ENCODE peak calls at places on chromosomes 7 and 10, in nine cellular contexts. One of them, this sample, is unnamed.

GRCh38 chr7:67918158-67918557 is 921.5 kb downstream of the TYW1 start:
- DNase-seq in MCF 10A: no peak
- DNase-seq in stimulated activated CD8-positive, alpha-beta memory T cell treated with anti-CD3 and anti-CD28 coated beads, Interleukin-4, amount 100 ng/mL, for 24 hours: no peak
- DNase-seq in memory B cell: peak; percentile 20
- DNase-seq in activated gamma-delta T cell treated with anti-CD3 and anti-CD28 coated beads, Interleukin-2, amount 50 U/mL, for 16 hours: no peak
- DNase-seq in left ventricle myocardium inferior: no peak
- DNase-seq in DMS153: no peak
- DNase-seq in psoas muscle: no peak
- DNase-seq in glutamatergic neuron: no peak
- DNase-seq in this sample: peak; percentile 89

GRCh38 chr7:30726296-30727006 is 25.5 kb upstream of the INMT start:
- DNase-seq in psoas muscle: no peak
- DNase-seq in glutamatergic neuron: no peak
- DNase-seq in MCF 10A: no peak
- DNase-seq in DMS153: no peak
- DNase-seq in stimulated activated CD8-positive, alpha-beta memory T cell treated with anti-CD3 and anti-CD28 coated beads, Interleukin-4, amount 100 ng/mL, for 24 hours: no peak
- DNase-seq in memory B cell: no peak
- DNase-seq in left ventricle myocardium inferior: no peak
- DNase-seq in activated gamma-delta T cell treated with anti-CD3 and anti-CD28 coated beads, Interleukin-2, amount 50 U/mL, for 16 hours: no peak
- DNase-seq in this sample: no peak

GRCh38 chr10:92486637-92487036 is 87.3 kb downstream of the IDE start:
- DNase-seq in glutamatergic neuron: no peak
- DNase-seq in stimulated activated CD8-positive, alpha-beta memory T cell treated with anti-CD3 and anti-CD28 coated beads, Interleukin-4, amount 100 ng/mL, for 24 hours: no peak
- DNase-seq in activated gamma-delta T cell treated with anti-CD3 and anti-CD28 coated beads, Interleukin-2, amount 50 U/mL, for 16 hours: no peak
- DNase-seq in MCF 10A: no peak
- DNase-seq in left ventricle myocardium inferior: no peak
- DNase-seq in memory B cell: no peak
- DNase-seq in psoas muscle: no peak
- DNase-seq in DMS153: no peak
- DNase-seq in this sample: peak; percentile 68

GRCh38 chr10:116027355-116027754 is 245.7 kb downstream of the GFRA1 start:
- DNase-seq in MCF 10A: no peak
- DNase-seq in left ventricle myocardium inferior: no peak
- DNase-seq in DMS153: no peak
- DNase-seq in stimulated activated CD8-positive, alpha-beta memory T cell treated with anti-CD3 and anti-CD28 coated beads, Interleukin-4, amount 100 ng/mL, for 24 hours: no peak
- DNase-seq in glutamatergic neuron: no peak
- DNase-seq in activated gamma-delta T cell treated with anti-CD3 and anti-CD28 coated beads, Interleukin-2, amount 50 U/mL, for 16 hours: no peak
- DNase-seq in psoas muscle: no peak
- DNase-seq in memory B cell: no peak
- DNase-seq in this sample: no peak

GRCh38 chr7:42123716-42124115 is 113.3 kb downstream of the GLI3 start:
- DNase-seq in left ventricle myocardium inferior: no peak
- DNase-seq in memory B cell: no peak
- DNase-seq in stimulated activated CD8-positive, alpha-beta memory T cell treated with anti-CD3 and anti-CD28 coated beads, Interleukin-4, amount 100 ng/mL, for 24 hours: no peak
- DNase-seq in MCF 10A: no peak
- DNase-seq in psoas muscle: no peak
- DNase-seq in DMS153: no peak
- DNase-seq in activated gamma-delta T cell treated with anti-CD3 and anti-CD28 coated beads, Interleukin-2, amount 50 U/mL, for 16 hours: no peak
- DNase-seq in glutamatergic neuron: no peak
- DNase-seq in this sample: no peak

GRCh38 chr7:47525066-47525623 is 56.8 kb downstream of the TNS3 start:
- DNase-seq in DMS153: no peak
- DNase-seq in memory B cell: no peak
- DNase-seq in psoas muscle: no peak
- DNase-seq in stimulated activated CD8-positive, alpha-beta memory T cell treated with anti-CD3 and anti-CD28 coated beads, Interleukin-4, amount 100 ng/mL, for 24 hours: no peak
- DNase-seq in MCF 10A: no peak
- DNase-seq in glutamatergic neuron: no peak
- DNase-seq in activated gamma-delta T cell treated with anti-CD3 and anti-CD28 coated beads, Interleukin-2, amount 50 U/mL, for 16 hours: no peak
- DNase-seq in left ventricle myocardium inferior: no peak
- DNase-seq in this sample: no peak

GRCh38 chr10:116733566-116733965 is 8.8 kb downstream of the HSPA12A start:
- DNase-seq in psoas muscle: no peak
- DNase-seq in stimulated activated CD8-positive, alpha-beta memory T cell treated with anti-CD3 and anti-CD28 coated beads, Interleukin-4, amount 100 ng/mL, for 24 hours: no peak
- DNase-seq in activated gamma-delta T cell treated with anti-CD3 and anti-CD28 coated beads, Interleukin-2, amount 50 U/mL, for 16 hours: no peak
- DNase-seq in DMS153: no peak
- DNase-seq in MCF 10A: no peak
- DNase-seq in glutamatergic neuron: no peak
- DNase-seq in left ventricle myocardium inferior: no peak
- DNase-seq in memory B cell: no peak
- DNase-seq in this sample: no peak

GRCh38 chr10:69317175-69318086 is 39.1 kb downstream of the HK1 start:
- DNase-seq in stimulated activated CD8-positive, alpha-beta memory T cell treated with anti-CD3 and anti-CD28 coated beads, Interleukin-4, amount 100 ng/mL, for 24 hours: no peak
- DNase-seq in glutamatergic neuron: no peak
- DNase-seq in DMS153: no peak
- DNase-seq in left ventricle myocardium inferior: no peak
- DNase-seq in MCF 10A: peak; percentile 44
- DNase-seq in activated gamma-delta T cell treated with anti-CD3 and anti-CD28 coated beads, Interleukin-2, amount 50 U/mL, for 16 hours: no peak
- DNase-seq in memory B cell: no peak
- DNase-seq in psoas muscle: no peak
- DNase-seq in this sample: no peak

GRCh38 chr10:42149027-42149700 is 489.2 kb downstream of the ZNF33B start:
- DNase-seq in memory B cell: no peak
- DNase-seq in MCF 10A: no peak
- DNase-seq in DMS153: no peak
- DNase-seq in activated gamma-delta T cell treated with anti-CD3 and anti-CD28 coated beads, Interleukin-2, amount 50 U/mL, for 16 hours: no peak
- DNase-seq in psoas muscle: peak; percentile 43
- DNase-seq in stimulated activated CD8-positive, alpha-beta memory T cell treated with anti-CD3 and anti-CD28 coated beads, Interleukin-4, amount 100 ng/mL, for 24 hours: no peak
- DNase-seq in glutamatergic neuron: no peak
- DNase-seq in left ventricle myocardium inferior: no peak
- DNase-seq in this sample: no peak

GRCh38 chr7:73526892-73527821 is 5.1 kb upstream of the BAZ1B start:
- DNase-seq in left ventricle myocardium inferior: no peak
- DNase-seq in psoas muscle: no peak
- DNase-seq in stimulated activated CD8-positive, alpha-beta memory T cell treated with anti-CD3 and anti-CD28 coated beads, Interleukin-4, amount 100 ng/mL, for 24 hours: no peak
- DNase-seq in glutamatergic neuron: no peak
- DNase-seq in memory B cell: no peak
- DNase-seq in activated gamma-delta T cell treated with anti-CD3 and anti-CD28 coated beads, Interleukin-2, amount 50 U/mL, for 16 hours: no peak
- DNase-seq in MCF 10A: no peak
- DNase-seq in DMS153: peak; percentile 49
- DNase-seq in this sample: no peak